ENCODE peak calls at places on chromosomes 5 and 9, in eight cellular contexts. O, E, B, C, H, A, R and T are unnamed samples.

GRCh38 chr9:132006657-132007370 is 72.9 kb downstream of the MED27 start:
- DNase-seq in H (no peak), B (no peak), E (no peak), O (no peak), A (no peak), C (no peak), R (no peak), T (no peak)

GRCh38 chr9:127801955-127802575 is 617 bp upstream of the FPGS start:
- DNase-seq in A (no peak), C (no peak), R (no peak), E (no peak), H (no peak), B (no peak), O (no peak), T (peak; percentile 83)

GRCh38 chr9:134861586-134862334 is 18.9 kb upstream of the FCN2 start:
- DNase-seq in O (peak; percentile 24), E (peak; percentile 35), H (no peak), B (no peak), A (no peak), R (no peak), C (no peak), T (peak; percentile 14)

GRCh38 chr5:167816354-167816753 is 475.1 kb upstream of the WWC1 start:
- DNase-seq in C (no peak), B (no peak), O (no peak), H (no peak), E (no peak), R (no peak), A (no peak), T (peak; percentile 17)

GRCh38 chr9:72703574-72703973 is 182.2 kb downstream of the TMC1 start:
- DNase-seq in C (no peak), H (no peak), A (no peak), B (no peak), O (no peak), E (no peak), R (no peak), T (no peak)

GRCh38 chr9:101341958-101342357 is 42.8 kb downstream of the BAAT start:
- DNase-seq in E (no peak), H (no peak), A (no peak), R (no peak), O (no peak), B (no peak), C (no peak), T (no peak)

GRCh38 chr9:84759300-84759750 is 89.8 kb downstream of the NTRK2 start:
- DNase-seq in C (no peak), H (no peak), R (no peak), O (no peak), E (no peak), B (no peak), A (no peak), T (no peak)

GRCh38 chr5:35246928-35247644 is 16.8 kb upstream of the PRLR start:
- DNase-seq in B (no peak), O (no peak), C (peak; percentile 86), A (no peak), H (peak; percentile 63), R (no peak), E (peak; percentile 70), T (peak; percentile 64)

GRCh38 chr5:159708090-159708489 is 208.2 kb upstream of the ADRA1B start:
- DNase-seq in B (no peak), H (no peak), O (no peak), C (no peak), R (no peak), E (no peak), A (no peak), T (no peak)

GRCh38 chr9:99445377-99445891 is 223.4 kb downstream of the SEC61B start:
- DNase-seq in E (no peak), R (no peak), O (no peak), B (peak; percentile 31), A (no peak), C (no peak), H (peak; percentile 88), T (no peak)

GRCh38 chr9:17837931-17838330 is 259.1 kb downstream of the SH3GL2 start:
- DNase-seq in O (no peak), B (no peak), H (no peak), A (no peak), R (no peak), E (no peak), C (no peak), T (no peak)

GRCh38 chr9:128494108-128494742 is 10.3 kb upstream of the GLE1 start:
- DNase-seq in B (peak; percentile 40), H (peak; percentile 68), E (peak; percentile 93), R (no peak), O (peak; percentile 74), C (peak; percentile 42), A (no peak), T (peak; percentile 56)

GRCh38 chr5:169637856-169638190 is 748 bp downstream of the DOCK2 start:
- DNase-seq in R (peak; percentile 85), E (no peak), B (peak; percentile 42), A (no peak), C (peak; percentile 39), O (peak; percentile 67), H (peak; percentile 37), T (no peak)

GRCh38 chr5:38370341-38371100 is 112.2 kb downstream of the EGFLAM start:
- DNase-seq in A (no peak), R (no peak), H (peak; percentile 51), O (no peak), E (no peak), C (no peak), B (no peak), T (no peak)

GRCh38 chr5:93088566-93088965 is 492.5 kb downstream of the NR2F1-AS1 start:
- DNase-seq in E (no peak), H (no peak), O (no peak), B (no peak), A (no peak), C (no peak), R (no peak), T (no peak)

GRCh38 chr5:113110117-113110516 is 133.5 kb downstream of the DCP2 start:
- DNase-seq in A (no peak), R (no peak), C (no peak), H (no peak), O (no peak), B (no peak), E (no peak), T (no peak)

GRCh38 chr9:91682806-91683205 is 259.2 kb upstream of the NFIL3 start:
- DNase-seq in H (no peak), A (no peak), R (no peak), B (no peak), O (no peak), E (no peak), C (no peak), T (no peak)

GRCh38 chr9:108056805-108057386 is 567.3 kb upstream of the KLF4 start:
- DNase-seq in C (no peak), B (no peak), R (no peak), A (no peak), E (no peak), H (no peak), O (no peak), T (no peak)

GRCh38 chr5:172635038-172635437 is 6.0 kb upstream of the NEURL1B start:
- DNase-seq in E (no peak), O (no peak), A (no peak), C (no peak), H (no peak), B (no peak), R (no peak), T (no peak)

GRCh38 chr9:4548796-4549725 is 58.8 kb downstream of the SLC1A1 start:
- DNase-seq in C (no peak), A (no peak), R (no peak), O (peak; percentile 43), B (no peak), E (no peak), H (peak; percentile 44), T (no peak)

GRCh38 chr9:131851414-131851813 is 111.5 kb upstream of the RAPGEF1 start:
- DNase-seq in O (no peak), H (no peak), R (no peak), B (no peak), C (no peak), A (no peak), E (no peak), T (no peak)

GRCh38 chr5:66986009-66986408 is 210.6 kb downstream of the CD180 start:
- DNase-seq in H (no peak), R (no peak), A (no peak), B (no peak), O (no peak), C (no peak), E (no peak), T (no peak)

GRCh38 chr9:130140701-130141100 is 31.5 kb upstream of the NCS1 start:
- DNase-seq in E (no peak), O (no peak), C (no peak), B (no peak), H (no peak), A (no peak), R (no peak), T (no peak)

DNA sequence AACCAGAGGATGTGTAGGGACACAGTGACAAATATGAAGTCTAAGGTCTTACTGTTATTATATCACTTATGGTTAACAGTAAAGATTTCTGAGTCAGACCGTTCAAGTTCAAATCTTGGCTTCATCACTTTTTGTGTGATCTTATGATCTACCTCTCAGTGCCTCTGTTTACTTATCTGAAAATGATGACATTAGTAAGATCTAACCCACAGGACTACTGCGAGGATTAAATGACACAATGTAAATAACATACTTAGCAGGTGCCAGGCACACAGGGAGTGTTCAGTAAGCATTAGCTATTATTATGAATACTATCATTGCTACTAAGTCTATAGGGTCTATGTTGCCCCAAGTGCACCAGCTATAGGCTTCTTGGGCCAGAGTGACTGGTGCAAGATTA is 2.0 kb downstream of the IRF1 start:
- DNase-seq in R (no peak), E (no peak), O (no peak), B (no peak), A (no peak), H (no peak), C (no peak), T (no peak)
- H3K4me3 ChIP-seq in R (peak overlapping the region; percentile 90), E (peak overlapping the region; percentile 66), O (peak overlapping the region; percentile 78), B (no peak overlapping the region), A (no peak overlapping the region), H (no peak overlapping the region), C (peak overlapping the region; percentile 91), T (no peak overlapping the region)

DNA sequence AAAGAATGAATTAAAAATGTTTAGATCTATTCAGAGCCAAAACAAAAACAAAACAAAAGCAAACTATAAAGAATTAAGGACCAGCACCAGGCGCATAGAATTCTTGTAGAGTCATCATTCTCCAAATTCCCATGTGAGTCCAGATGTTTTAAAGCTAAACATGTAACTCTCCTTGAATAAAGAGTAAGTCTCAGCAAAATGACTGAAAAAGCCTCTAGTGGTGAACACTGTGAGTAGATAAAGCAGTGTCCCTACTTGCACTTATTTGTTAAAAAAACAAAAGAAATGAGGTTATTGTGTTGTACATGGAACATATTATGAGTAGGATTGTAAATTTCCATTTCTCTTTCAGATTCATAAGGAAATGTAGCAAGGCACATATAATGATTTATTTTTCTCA is 44.0 kb downstream of the NNT start:
- DNase-seq in C (no peak), R (no peak), E (no peak), A (no peak), O (no peak), H (no peak), B (no peak), T (no peak)
- TF ChIP-seq CTCF in C (no peak), R (no peak), E (no peak), A (peak; percentile 40), O (no peak), H (peak; percentile 4), B (no peak), T (no peak)

GRCh38 chr9:138046641-138047301 is 169.2 kb downstream of the CACNA1B start:
- DNase-seq in E (no peak), B (no peak), C (peak; percentile 20), A (no peak), H (no peak), R (no peak), O (no peak), T (peak; percentile 9)
- H3K9me3 ChIP-seq in E (no peaks in the 10 kb centered on the region), B (no peaks in the 10 kb centered on the region), C (no peaks in the 10 kb centered on the region), A (no peaks in the 10 kb centered on the region), H (no peaks in the 10 kb centered on the region), R (no peaks in the 10 kb centered on the region), O (no peaks in the 10 kb centered on the region), T (no peaks in the 10 kb centered on the region)

GRCh38 chr9:37031902-37032301 is 2.2 kb downstream of the PAX5 start:
- DNase-seq in H (no peak), C (no peak), O (no peak), E (no peak), A (no peak), B (no peak), R (no peak), T (no peak)
- H3K4me3 ChIP-seq in H (no peak overlapping the region), C (no peak overlapping the region), O (no peak overlapping the region), E (no peak overlapping the region), A (no peak overlapping the region), B (no peak overlapping the region), R (no peak overlapping the region), T (no peak overlapping the region)